ENCODE peak calls at places on chromosomes 16 and 17, in six cellular contexts. One of them, this sample, is unnamed.

GRCh38 chr17:44248220-44248529 is 19.8 kb downstream of the SLC4A1 start:
- DNase-seq in cardiac septum: no peak
- DNase-seq in stimulated activated CD8-positive, alpha-beta memory T cell treated with anti-CD3 and anti-CD28 coated beads, Interleukin-12 subunit alpha, Interleukin-12 subunit beta, amount 100 ng/mL, for 4 hours: no peak
- DNase-seq in T follicular helper cell: no peak
- DNase-seq in non-pigmented ciliary epithelial cell: no peak
- DNase-seq in OCI-LY7: no peak
- DNase-seq in this sample: no peak

GRCh38 chr17:14149751-14150150 is 80.4 kb downstream of the COX10 start:
- DNase-seq in cardiac septum: no peak
- DNase-seq in stimulated activated CD8-positive, alpha-beta memory T cell treated with anti-CD3 and anti-CD28 coated beads, Interleukin-12 subunit alpha, Interleukin-12 subunit beta, amount 100 ng/mL, for 4 hours: no peak
- DNase-seq in non-pigmented ciliary epithelial cell: no peak
- DNase-seq in OCI-LY7: no peak
- DNase-seq in T follicular helper cell: no peak
- DNase-seq in this sample: no peak

GRCh38 chr17:42760652-42761581 is at the start of gene RAMP2:
- DNase-seq in cardiac septum: peak; percentile 68
- DNase-seq in OCI-LY7: no peak
- DNase-seq in non-pigmented ciliary epithelial cell: no peak
- DNase-seq in T follicular helper cell: no peak
- DNase-seq in stimulated activated CD8-positive, alpha-beta memory T cell treated with anti-CD3 and anti-CD28 coated beads, Interleukin-12 subunit alpha, Interleukin-12 subunit beta, amount 100 ng/mL, for 4 hours: no peak
- DNase-seq in this sample: no peak

GRCh38 chr17:63930951-63931575 is 1.1 kb downstream of the CD79B start:
- DNase-seq in cardiac septum: peak; percentile 85
- DNase-seq in T follicular helper cell: peak; percentile 50
- DNase-seq in OCI-LY7: peak; percentile 83
- DNase-seq in non-pigmented ciliary epithelial cell: no peak
- DNase-seq in stimulated activated CD8-positive, alpha-beta memory T cell treated with anti-CD3 and anti-CD28 coated beads, Interleukin-12 subunit alpha, Interleukin-12 subunit beta, amount 100 ng/mL, for 4 hours: peak; percentile 35
- DNase-seq in this sample: peak; percentile 75

GRCh38 chr17:35865412-35866355 is 3.0 kb downstream of the HEATR9 start:
- DNase-seq in stimulated activated CD8-positive, alpha-beta memory T cell treated with anti-CD3 and anti-CD28 coated beads, Interleukin-12 subunit alpha, Interleukin-12 subunit beta, amount 100 ng/mL, for 4 hours: no peak
- DNase-seq in T follicular helper cell: no peak
- DNase-seq in OCI-LY7: no peak
- DNase-seq in non-pigmented ciliary epithelial cell: no peak
- DNase-seq in cardiac septum: no peak
- DNase-seq in this sample: no peak

GRCh38 chr16:75591001-75591852 is 25.0 kb downstream of the GABARAPL2 start:
- DNase-seq in T follicular helper cell: no peak
- DNase-seq in non-pigmented ciliary epithelial cell: peak; percentile 41
- DNase-seq in stimulated activated CD8-positive, alpha-beta memory T cell treated with anti-CD3 and anti-CD28 coated beads, Interleukin-12 subunit alpha, Interleukin-12 subunit beta, amount 100 ng/mL, for 4 hours: no peak
- DNase-seq in cardiac septum: peak; percentile 86
- DNase-seq in OCI-LY7: no peak
- DNase-seq in this sample: no peak

GRCh38 chr17:74951680-74952421 is 16.2 kb downstream of the OTOP3 start:
- DNase-seq in OCI-LY7: no peak
- DNase-seq in non-pigmented ciliary epithelial cell: no peak
- DNase-seq in stimulated activated CD8-positive, alpha-beta memory T cell treated with anti-CD3 and anti-CD28 coated beads, Interleukin-12 subunit alpha, Interleukin-12 subunit beta, amount 100 ng/mL, for 4 hours: no peak
- DNase-seq in T follicular helper cell: no peak
- DNase-seq in cardiac septum: no peak
- DNase-seq in this sample: no peak

GRCh38 chr17:39083270-39083669 is 68.2 kb downstream of the PLXDC1 start:
- DNase-seq in OCI-LY7: no peak
- DNase-seq in non-pigmented ciliary epithelial cell: no peak
- DNase-seq in stimulated activated CD8-positive, alpha-beta memory T cell treated with anti-CD3 and anti-CD28 coated beads, Interleukin-12 subunit alpha, Interleukin-12 subunit beta, amount 100 ng/mL, for 4 hours: no peak
- DNase-seq in cardiac septum: no peak
- DNase-seq in T follicular helper cell: no peak
- DNase-seq in this sample: no peak

GRCh38 chr17:41367426-41368075 is 2.1 kb downstream of the KRT33B start:
- DNase-seq in cardiac septum: no peak
- DNase-seq in non-pigmented ciliary epithelial cell: no peak
- DNase-seq in stimulated activated CD8-positive, alpha-beta memory T cell treated with anti-CD3 and anti-CD28 coated beads, Interleukin-12 subunit alpha, Interleukin-12 subunit beta, amount 100 ng/mL, for 4 hours: no peak
- DNase-seq in T follicular helper cell: no peak
- DNase-seq in OCI-LY7: no peak
- DNase-seq in this sample: no peak

GRCh38 chr16:64983983-64984382 is 137.9 kb downstream of the CDH11 start:
- DNase-seq in cardiac septum: no peak
- DNase-seq in T follicular helper cell: no peak
- DNase-seq in stimulated activated CD8-positive, alpha-beta memory T cell treated with anti-CD3 and anti-CD28 coated beads, Interleukin-12 subunit alpha, Interleukin-12 subunit beta, amount 100 ng/mL, for 4 hours: no peak
- DNase-seq in OCI-LY7: peak; percentile 43
- DNase-seq in non-pigmented ciliary epithelial cell: peak; percentile 73
- DNase-seq in this sample: no peak

GRCh38 chr17:17682293-17682736 is 1.1 kb downstream of the RAI1 start:
- DNase-seq in non-pigmented ciliary epithelial cell: no peak
- DNase-seq in T follicular helper cell: peak; percentile 19
- DNase-seq in OCI-LY7: peak; percentile 70
- DNase-seq in stimulated activated CD8-positive, alpha-beta memory T cell treated with anti-CD3 and anti-CD28 coated beads, Interleukin-12 subunit alpha, Interleukin-12 subunit beta, amount 100 ng/mL, for 4 hours: peak; percentile 51
- DNase-seq in cardiac septum: no peak
- DNase-seq in this sample: peak; percentile 68

GRCh38 chr17:50572541-50572940 is 12.0 kb downstream of the CACNA1G start:
- DNase-seq in T follicular helper cell: no peak
- DNase-seq in stimulated activated CD8-positive, alpha-beta memory T cell treated with anti-CD3 and anti-CD28 coated beads, Interleukin-12 subunit alpha, Interleukin-12 subunit beta, amount 100 ng/mL, for 4 hours: no peak
- DNase-seq in non-pigmented ciliary epithelial cell: no peak
- DNase-seq in cardiac septum: no peak
- DNase-seq in OCI-LY7: no peak
- DNase-seq in this sample: no peak

GRCh38 chr16:88634141-88634993 is 4.0 kb upstream of the IL17C start:
- DNase-seq in OCI-LY7: peak; percentile 76
- DNase-seq in stimulated activated CD8-positive, alpha-beta memory T cell treated with anti-CD3 and anti-CD28 coated beads, Interleukin-12 subunit alpha, Interleukin-12 subunit beta, amount 100 ng/mL, for 4 hours: peak; percentile 51
- DNase-seq in cardiac septum: no peak
- DNase-seq in non-pigmented ciliary epithelial cell: no peak
- DNase-seq in T follicular helper cell: no peak
- DNase-seq in this sample: peak; percentile 81

GRCh38 chr17:14355556-14355955 is 54.7 kb downstream of the HS3ST3B1 start:
- DNase-seq in non-pigmented ciliary epithelial cell: no peak
- DNase-seq in OCI-LY7: no peak
- DNase-seq in stimulated activated CD8-positive, alpha-beta memory T cell treated with anti-CD3 and anti-CD28 coated beads, Interleukin-12 subunit alpha, Interleukin-12 subunit beta, amount 100 ng/mL, for 4 hours: no peak
- DNase-seq in cardiac septum: peak; percentile 6
- DNase-seq in T follicular helper cell: no peak
- DNase-seq in this sample: no peak

This sample was measured in activated CD8-positive, alpha-beta T cell treated with anti-CD3 and anti-CD28 coated beads, Interleukin-2, amount 10 ng/mL, durations not matched to agents 7 days and 5 days.